ENCODE peak calls at places on chromosomes 6 and 20, in six cellular contexts. One of them, this sample, is unnamed.

GRCh38 chr20:24638546-24639166 is 169.2 kb downstream of the SYNDIG1 start:
- DNase-seq in activated T-cell treated with anti-CD3 and anti-CD28 coated beads, Interleukin-2, amount 50 U/mL, for 48 hours: no peak
- DNase-seq in progenitor cell of endocrine pancreas: no peak
- DNase-seq in effector CD4-positive, alpha-beta T cell: no peak
- DNase-seq in HT-29: no peak
- DNase-seq in activated B cell treated with CpG ODN at 0.5 μM for 24 hours: no peak
- DNase-seq in this sample: no peak

GRCh38 chr6:147905721-147906120 is 397.2 kb downstream of the SAMD5 start:
- DNase-seq in progenitor cell of endocrine pancreas: no peak
- DNase-seq in HT-29: no peak
- DNase-seq in activated B cell treated with CpG ODN at 0.5 μM for 24 hours: no peak
- DNase-seq in activated T-cell treated with anti-CD3 and anti-CD28 coated beads, Interleukin-2, amount 50 U/mL, for 48 hours: no peak
- DNase-seq in effector CD4-positive, alpha-beta T cell: no peak
- DNase-seq in this sample: no peak

GRCh38 chr20:35617397-35618031 is 1.9 kb downstream of the SPAG4 start:
- DNase-seq in effector CD4-positive, alpha-beta T cell: peak; percentile 16
- DNase-seq in HT-29: peak; percentile 92
- DNase-seq in activated B cell treated with CpG ODN at 0.5 μM for 24 hours: peak; percentile 51
- DNase-seq in activated T-cell treated with anti-CD3 and anti-CD28 coated beads, Interleukin-2, amount 50 U/mL, for 48 hours: peak; percentile 61
- DNase-seq in progenitor cell of endocrine pancreas: no peak
- DNase-seq in this sample: no peak

GRCh38 chr20:10987651-10988383 is 314.0 kb upstream of the JAG1 start:
- DNase-seq in activated T-cell treated with anti-CD3 and anti-CD28 coated beads, Interleukin-2, amount 50 U/mL, for 48 hours: no peak
- DNase-seq in effector CD4-positive, alpha-beta T cell: no peak
- DNase-seq in HT-29: no peak
- DNase-seq in progenitor cell of endocrine pancreas: no peak
- DNase-seq in activated B cell treated with CpG ODN at 0.5 μM for 24 hours: no peak
- DNase-seq in this sample: no peak

GRCh38 chr6:131914234-131914633 is 36.9 kb downstream of the CCN2 start:
- DNase-seq in progenitor cell of endocrine pancreas: no peak
- DNase-seq in HT-29: no peak
- DNase-seq in effector CD4-positive, alpha-beta T cell: no peak
- DNase-seq in activated T-cell treated with anti-CD3 and anti-CD28 coated beads, Interleukin-2, amount 50 U/mL, for 48 hours: no peak
- DNase-seq in activated B cell treated with CpG ODN at 0.5 μM for 24 hours: no peak
- DNase-seq in this sample: no peak

GRCh38 chr6:135703621-135704020 is 147.9 kb upstream of the PDE7B start:
- DNase-seq in HT-29: no peak
- DNase-seq in progenitor cell of endocrine pancreas: no peak
- DNase-seq in effector CD4-positive, alpha-beta T cell: no peak
- DNase-seq in activated T-cell treated with anti-CD3 and anti-CD28 coated beads, Interleukin-2, amount 50 U/mL, for 48 hours: peak; percentile 30
- DNase-seq in activated B cell treated with CpG ODN at 0.5 μM for 24 hours: no peak
- DNase-seq in this sample: no peak

GRCh38 chr20:5688431-5688972 is 61.7 kb upstream of the SHLD1 start:
- DNase-seq in activated T-cell treated with anti-CD3 and anti-CD28 coated beads, Interleukin-2, amount 50 U/mL, for 48 hours: no peak
- DNase-seq in progenitor cell of endocrine pancreas: no peak
- DNase-seq in activated B cell treated with CpG ODN at 0.5 μM for 24 hours: no peak
- DNase-seq in HT-29: no peak
- DNase-seq in effector CD4-positive, alpha-beta T cell: no peak
- DNase-seq in this sample: no peak

GRCh38 chr6:166420351-166420750 is 37.6 kb upstream of the MPC1 start:
- DNase-seq in HT-29: peak; percentile 51
- DNase-seq in effector CD4-positive, alpha-beta T cell: no peak
- DNase-seq in activated B cell treated with CpG ODN at 0.5 μM for 24 hours: no peak
- DNase-seq in activated T-cell treated with anti-CD3 and anti-CD28 coated beads, Interleukin-2, amount 50 U/mL, for 48 hours: no peak
- DNase-seq in progenitor cell of endocrine pancreas: no peak
- DNase-seq in this sample: no peak

GRCh38 chr6:100504786-100505737 is 40.3 kb upstream of the SIM1 start:
- DNase-seq in activated B cell treated with CpG ODN at 0.5 μM for 24 hours: no peak
- DNase-seq in HT-29: no peak
- DNase-seq in activated T-cell treated with anti-CD3 and anti-CD28 coated beads, Interleukin-2, amount 50 U/mL, for 48 hours: no peak
- DNase-seq in effector CD4-positive, alpha-beta T cell: no peak
- DNase-seq in progenitor cell of endocrine pancreas: no peak
- DNase-seq in this sample: peak; percentile 64

GRCh38 chr20:9035129-9035528 is 33.8 kb upstream of the PLCB4 start:
- DNase-seq in activated T-cell treated with anti-CD3 and anti-CD28 coated beads, Interleukin-2, amount 50 U/mL, for 48 hours: no peak
- DNase-seq in progenitor cell of endocrine pancreas: no peak
- DNase-seq in effector CD4-positive, alpha-beta T cell: no peak
- DNase-seq in HT-29: no peak
- DNase-seq in activated B cell treated with CpG ODN at 0.5 μM for 24 hours: no peak
- DNase-seq in this sample: peak; percentile 90

GRCh38 chr20:49552007-49552406 is 15.9 kb downstream of the PTGIS start:
- DNase-seq in HT-29: no peak
- DNase-seq in progenitor cell of endocrine pancreas: no peak
- DNase-seq in activated T-cell treated with anti-CD3 and anti-CD28 coated beads, Interleukin-2, amount 50 U/mL, for 48 hours: no peak
- DNase-seq in activated B cell treated with CpG ODN at 0.5 μM for 24 hours: no peak
- DNase-seq in effector CD4-positive, alpha-beta T cell: no peak
- DNase-seq in this sample: no peak

GRCh38 chr6:154721460-154721859 is 11.8 kb upstream of the SCAF8 start:
- DNase-seq in HT-29: peak; percentile 23
- DNase-seq in effector CD4-positive, alpha-beta T cell: no peak
- DNase-seq in progenitor cell of endocrine pancreas: no peak
- DNase-seq in activated T-cell treated with anti-CD3 and anti-CD28 coated beads, Interleukin-2, amount 50 U/mL, for 48 hours: no peak
- DNase-seq in activated B cell treated with CpG ODN at 0.5 μM for 24 hours: no peak
- DNase-seq in this sample: peak; percentile 75

GRCh38 chr20:23477223-23477622 is 13.7 kb upstream of the CST8 start:
- DNase-seq in effector CD4-positive, alpha-beta T cell: no peak
- DNase-seq in activated B cell treated with CpG ODN at 0.5 μM for 24 hours: no peak
- DNase-seq in activated T-cell treated with anti-CD3 and anti-CD28 coated beads, Interleukin-2, amount 50 U/mL, for 48 hours: no peak
- DNase-seq in HT-29: no peak
- DNase-seq in progenitor cell of endocrine pancreas: no peak
- DNase-seq in this sample: no peak

GRCh38 chr6:16723833-16724232 is 37.4 kb downstream of the ATXN1 start:
- DNase-seq in HT-29: peak; percentile 82
- DNase-seq in activated B cell treated with CpG ODN at 0.5 μM for 24 hours: no peak
- DNase-seq in progenitor cell of endocrine pancreas: no peak
- DNase-seq in effector CD4-positive, alpha-beta T cell: peak; percentile 28
- DNase-seq in activated T-cell treated with anti-CD3 and anti-CD28 coated beads, Interleukin-2, amount 50 U/mL, for 48 hours: no peak
- DNase-seq in this sample: peak; percentile 93

GRCh38 chr6:144644776-144645175 is 359.6 kb downstream of the UTRN start:
- DNase-seq in HT-29: no peak
- DNase-seq in activated T-cell treated with anti-CD3 and anti-CD28 coated beads, Interleukin-2, amount 50 U/mL, for 48 hours: no peak
- DNase-seq in activated B cell treated with CpG ODN at 0.5 μM for 24 hours: no peak
- DNase-seq in progenitor cell of endocrine pancreas: no peak
- DNase-seq in effector CD4-positive, alpha-beta T cell: no peak
- DNase-seq in this sample: no peak

GRCh38 chr6:25476126-25476525 is 175.9 kb upstream of the SCGN start:
- DNase-seq in activated T-cell treated with anti-CD3 and anti-CD28 coated beads, Interleukin-2, amount 50 U/mL, for 48 hours: no peak
- DNase-seq in effector CD4-positive, alpha-beta T cell: no peak
- DNase-seq in HT-29: no peak
- DNase-seq in activated B cell treated with CpG ODN at 0.5 μM for 24 hours: no peak
- DNase-seq in progenitor cell of endocrine pancreas: no peak
- DNase-seq in this sample: no peak

GRCh38 chr20:51958099-51958498 is 155.8 kb upstream of the SALL4 start:
- DNase-seq in effector CD4-positive, alpha-beta T cell: no peak
- DNase-seq in progenitor cell of endocrine pancreas: no peak
- DNase-seq in activated B cell treated with CpG ODN at 0.5 μM for 24 hours: no peak
- DNase-seq in activated T-cell treated with anti-CD3 and anti-CD28 coated beads, Interleukin-2, amount 50 U/mL, for 48 hours: no peak
- DNase-seq in HT-29: no peak
- DNase-seq in this sample: no peak

This sample was measured in H4.